ENCODE peak calls at places on chromosomes 5 and 9, in ten cellular contexts. K is WTC11, J is hypothalamus, S is SK-N-MC, F is GDM1, D is OCI-LY7, G is RKO, M is GM13976, I is H9, B is fibroblast of lung. X is an unnamed sample.

GRCh38 chr5:980941-981340 is 27.7 kb upstream of the NKD2 start:
- DNase-seq in K (no peak), J (no peak), S (no peak), F (no peak), D (no peak), G (no peak), M (no peak), I (no peak), B (peak; percentile 36), X (no peak)

GRCh38 chr5:54669845-54670635 is 152.5 kb downstream of the SNX18 start:
- DNase-seq in K (no peak), J (no peak), S (no peak), F (no peak), D (no peak), G (no peak), M (no peak), I (no peak), B (peak; percentile 17), X (no peak)

GRCh38 chr9:2271426-2271825 is 256.3 kb downstream of the SMARCA2 start:
- DNase-seq in K (peak; percentile 56), J (no peak), S (no peak), F (peak; percentile 7), D (peak; percentile 42), G (peak; percentile 41), M (peak; percentile 51), I (peak; percentile 88), B (peak; percentile 10), X (peak; percentile 48)

GRCh38 chr9:7209051-7209450 is 451.3 kb downstream of the KDM4C start:
- DNase-seq in K (no peak), J (no peak), S (no peak), F (no peak), D (no peak), G (no peak), M (no peak), I (no peak), B (no peak), X (no peak)

GRCh38 chr5:19555876-19556275 is 432.1 kb downstream of the CDH18 start:
- DNase-seq in K (no peak), J (no peak), S (no peak), F (no peak), D (no peak), G (no peak), M (no peak), I (no peak), B (peak; percentile 33), X (no peak)

GRCh38 chr9:82148849-82149544 is 160.4 kb downstream of the SPATA31D1 start:
- DNase-seq in K (no peak), J (no peak), S (no peak), F (no peak), D (no peak), G (no peak), M (no peak), I (no peak), B (peak; percentile 98), X (no peak)

GRCh38 chr9:115393976-115394775 is 276.2 kb upstream of the TNC start:
- DNase-seq in K (no peak), J (no peak), S (no peak), F (no peak), D (no peak), G (no peak), M (no peak), I (no peak), B (peak; percentile 51), X (no peak)

GRCh38 chr5:177507596-177508216 is 1.9 kb downstream of the DOK3 start:
- DNase-seq in K (no peak), J (no peak), S (no peak), F (no peak), D (peak; percentile 41), G (no peak), M (no peak), I (no peak), B (no peak), X (no peak)

GRCh38 chr9:134968011-134968822 is 50.5 kb upstream of the FCN1 start:
- DNase-seq in K (no peak), J (no peak), S (no peak), F (no peak), D (no peak), G (no peak), M (no peak), I (no peak), B (peak; percentile 40), X (no peak)

GRCh38 chr5:38997579-38997978 is 76.6 kb downstream of the RICTOR start:
- DNase-seq in K (no peak), J (no peak), S (no peak), F (no peak), D (no peak), G (no peak), M (no peak), I (no peak), B (no peak), X (no peak)

GRCh38 chr5:84688566-84688965 is 303.9 kb upstream of the EDIL3 start:
- DNase-seq in K (no peak), J (no peak), S (no peak), F (no peak), D (no peak), G (peak; percentile 78), M (no peak), I (no peak), B (peak; percentile 99), X (no peak)

GRCh38 chr9:133813749-133814585 is 75.8 kb upstream of the SARDH start:
- DNase-seq in K (no peak), J (no peak), S (no peak), F (no peak), D (no peak), G (no peak), M (no peak), I (no peak), B (no peak), X (no peak)

GRCh38 chr5:160685695-160686094 is 166.3 kb downstream of the ATP10B start:
- DNase-seq in K (no peak), J (no peak), S (no peak), F (no peak), D (peak; percentile 29), G (peak; percentile 47), M (peak; percentile 43), I (no peak), B (no peak), X (no peak)

GRCh38 chr5:132334812-132335211 is 34.7 kb upstream of the SLC22A5 start:
- DNase-seq in K (no peak), J (no peak), S (no peak), F (no peak), D (no peak), G (peak; percentile 53), M (no peak), I (no peak), B (peak; percentile 20), X (no peak)

GRCh38 chr5:141431286-141431685 is 979 bp downstream of the PCDHGA12 start:
- DNase-seq in K (no peak), J (no peak), S (no peak), F (no peak), D (no peak), G (no peak), M (peak; percentile 50), I (no peak), B (peak; percentile 46), X (peak; percentile 80)

GRCh38 chr9:84671651-84672467 is 2.3 kb downstream of the NTRK2 start:
- DNase-seq in K (no peak), J (no peak), S (no peak), F (no peak), D (no peak), G (no peak), M (no peak), I (no peak), B (no peak), X (no peak)

GRCh38 chr9:127556871-127557270 is 55.2 kb upstream of the STXBP1 start:
- DNase-seq in K (no peak), J (no peak), S (no peak), F (no peak), D (no peak), G (no peak), M (no peak), I (no peak), B (no peak), X (no peak)

GRCh38 chr5:172364773-172365172 is 81.2 kb upstream of the UBTD2 start:
- DNase-seq in K (no peak), J (no peak), S (no peak), F (peak; percentile 22), D (no peak), G (no peak), M (no peak), I (no peak), B (no peak), X (no peak)

GRCh38 chr9:113999256-114000062 is 78.6 kb downstream of the AMBP start:
- DNase-seq in K (no peak), J (no peak), S (no peak), F (no peak), D (no peak), G (peak; percentile 21), M (no peak), I (peak; percentile 14), B (peak; percentile 32), X (no peak)

GRCh38 chr9:15461056-15461455 is 38.4 kb downstream of the SNAPC3 start:
- DNase-seq in K (no peak), J (no peak), S (no peak), F (no peak), D (no peak), G (no peak), M (no peak), I (no peak), B (no peak), X (no peak)

GRCh38 chr5:95761771-95762680 is 30.9 kb downstream of the RHOBTB3 start:
- DNase-seq in K (no peak), J (no peak), S (no peak), F (no peak), D (peak; percentile 52), G (no peak), M (no peak), I (no peak), B (peak; percentile 95), X (no peak)

GRCh38 chr9:2570615-2571479 is 50.7 kb upstream of the VLDLR start:
- DNase-seq in K (no peak), J (no peak), S (no peak), F (peak; percentile 30), D (no peak), G (peak; percentile 81), M (peak; percentile 18), I (no peak), B (peak; percentile 83), X (peak; percentile 13)

GRCh38 chr5:174396541-174396940 is 327.8 kb upstream of the MSX2 start:
- DNase-seq in K (no peak), J (no peak), S (no peak), F (no peak), D (no peak), G (no peak), M (no peak), I (no peak), B (no peak), X (no peak)

GRCh38 chr9:117487555-117488175 is 72.8 kb upstream of the ASTN2 start:
- DNase-seq in K (peak; percentile 90), J (peak; percentile 39), S (no peak), F (peak; percentile 33), D (peak; percentile 44), G (peak; percentile 82), M (peak; percentile 64), I (peak; percentile 94), B (peak; percentile 20), X (peak; percentile 48)

GRCh38 chr5:73793911-73794310 is 167.9 kb downstream of the ARHGEF28 start:
- DNase-seq in K (no peak), J (no peak), S (no peak), F (no peak), D (no peak), G (no peak), M (no peak), I (no peak), B (peak; percentile 83), X (no peak)

GRCh38 chr5:65018763-65019162 is 250.0 kb downstream of the CWC27 start:
- DNase-seq in K (no peak), J (no peak), S (no peak), F (no peak), D (no peak), G (no peak), M (no peak), I (no peak), B (no peak), X (no peak)

GRCh38 chr9:76895186-76895585 is 10.7 kb downstream of the PRUNE2 start:
- DNase-seq in K (no peak), J (no peak), S (no peak), F (no peak), D (no peak), G (peak; percentile 7), M (no peak), I (no peak), B (peak; percentile 30), X (no peak)

GRCh38 chr5:53425598-53426516 is 54.6 kb upstream of the FST start:
- DNase-seq in K (peak; percentile 63), J (no peak), S (peak; percentile 12), F (no peak), D (peak; percentile 40), G (peak; percentile 46), M (peak; percentile 21), I (peak; percentile 64), B (peak; percentile 39), X (no peak)

X was measured in GM06990.